ENCODE peak calls at places on chromosome 12, in four cellular contexts. H is K562, T is GM12878, O is HepG2. J is an unnamed sample.

GRCh38 chr12:53744130-53744441 is 7.7 kb downstream of the CISTR start:
- DNase-seq in H (no peak), T (no peak), O (no peak), J (no peak)

GRCh38 chr12:72264548-72265175 is 7.5 kb upstream of the TRHDE start:
- DNase-seq in H (peak; percentile 16), T (no peak), O (peak; percentile 19), J (peak; percentile 15)

GRCh38 chr12:16756833-16757552 is 151.0 kb upstream of the LMO3 start:
- DNase-seq in H (no peak), T (peak; percentile 3), O (no peak), J (no peak)

GRCh38 chr12:16609140-16609539 is 3.2 kb upstream of the LMO3 start:
- DNase-seq in H (no peak), T (no peak), O (no peak), J (no peak)

GRCh38 chr12:99870085-99870484 is 114.7 kb downstream of the ANKS1B start:
- DNase-seq in H (no peak), T (no peak), O (no peak), J (no peak)

GRCh38 chr12:32834122-32834521 is 62.5 kb downstream of the PKP2 start:
- DNase-seq in H (no peak), T (no peak), O (no peak), J (no peak)

GRCh38 chr12:13165578-13166120 is 30.9 kb upstream of the EMP1 start:
- DNase-seq in H (no peak), T (no peak), O (no peak), J (no peak)

GRCh38 chr12:63079791-63080395 is 71.1 kb downstream of the AVPR1A start:
- DNase-seq in H (no peak), T (no peak), O (no peak), J (no peak)

GRCh38 chr12:97681612-97682504 is 219.3 kb downstream of the RMST start:
- DNase-seq in H (no peak), T (peak; percentile 39), O (no peak), J (no peak)

GRCh38 chr12:44488180-44488579 is 387.9 kb downstream of the NELL2 start:
- DNase-seq in H (no peak), T (no peak), O (no peak), J (no peak)

GRCh38 chr12:2412305-2412643 is 359.5 kb downstream of the CACNA1C start:
- DNase-seq in H (peak; percentile 15), T (no peak), O (no peak), J (no peak)

GRCh38 chr12:47082963-47083621 is 3.3 kb upstream of the AMIGO2 start:
- DNase-seq in H (peak; percentile 20), T (no peak), O (no peak), J (no peak)

GRCh38 chr12:1787714-1788113 is 32.7 kb upstream of the LRTM2 start:
- DNase-seq in H (no peak), T (no peak), O (no peak), J (no peak)

GRCh38 chr12:20646239-20646827 is 48.8 kb upstream of the SLCO1C1 start:
- DNase-seq in H (no peak), T (no peak), O (peak; percentile 58), J (peak; percentile 38)

GRCh38 chr12:131167334-131167733 is 213.6 kb downstream of the ADGRD1 start:
- DNase-seq in H (no peak), T (no peak), O (no peak), J (no peak)

GRCh38 chr12:111448266-111448830 is 42.6 kb downstream of the SH2B3 start:
- DNase-seq in H (no peak), T (no peak), O (no peak), J (no peak)

GRCh38 chr12:56374726-56375597 is 12.3 kb upstream of the APOF start:
- DNase-seq in H (no peak), T (no peak), O (peak; percentile 62), J (no peak)

GRCh38 chr12:11731455-11731854 is 82.0 kb downstream of the ETV6 start:
- DNase-seq in H (no peak), T (no peak), O (no peak), J (no peak)

GRCh38 chr12:61821381-61821780 is 438.8 kb upstream of the USP15 start:
- DNase-seq in H (no peak), T (no peak), O (no peak), J (no peak)

GRCh38 chr12:46549527-46550265 is 177.1 kb upstream of the SLC38A2 start:
- DNase-seq in H (peak; percentile 40), T (no peak), O (no peak), J (no peak)

GRCh38 chr12:57514720-57515467 is 5.4 kb downstream of the DDIT3 start:
- DNase-seq in H (no peak), T (no peak), O (no peak), J (no peak)

GRCh38 chr12:40105265-40105514 is 691 bp downstream of the SLC2A13 start:
- DNase-seq in H (no peak), T (no peak), O (no peak), J (no peak)

GRCh38 chr12:128783129-128783574 is 40.6 kb downstream of the SLC15A4 start:
- DNase-seq in H (no peak), T (no peak), O (no peak), J (no peak)

GRCh38 chr12:716506-716905 is 35.9 kb upstream of the WNK1 start:
- DNase-seq in H (peak; percentile 70), T (no peak), O (no peak), J (no peak)

GRCh38 chr12:459430-460258 is at the start of gene B4GALNT3:
- DNase-seq in H (peak; percentile 65), T (no peak), O (no peak), J (peak; percentile 85)

GRCh38 chr12:8899835-8900234 is 14.5 kb upstream of the PHC1 start:
- DNase-seq in H (no peak), T (no peak), O (no peak), J (no peak)

GRCh38 chr12:39145175-39145999 is 240.0 kb upstream of the CPNE8 start:
- DNase-seq in H (no peak), T (no peak), O (no peak), J (no peak)

GRCh38 chr12:70983692-70984091 is 63.2 kb upstream of the PTPRR start:
- DNase-seq in H (no peak), T (no peak), O (no peak), J (no peak)

GRCh38 chr12:101078881-101079280 is 131.2 kb downstream of the SLC5A8 start:
- DNase-seq in H (no peak), T (no peak), O (no peak), J (no peak)

GRCh38 chr12:132279184-132279889 is 50.1 kb downstream of the GALNT9 start:
- DNase-seq in H (peak; percentile 59), T (no peak), O (peak; percentile 81), J (no peak)

GRCh38 chr12:40175045-40175444 is 49.8 kb upstream of the LRRK2 start:
- DNase-seq in H (no peak), T (no peak), O (no peak), J (no peak)

GRCh38 chr12:58833844-58834243 is 86.5 kb downstream of the LRIG3 start:
- DNase-seq in H (no peak), T (no peak), O (no peak), J (no peak)

GRCh38 chr12:75103822-75104221 is 105.8 kb downstream of the KCNC2 start:
- DNase-seq in H (no peak), T (no peak), O (no peak), J (no peak)

GRCh38 chr12:1553987-1554982 is 40.1 kb downstream of the FBXL14 start:
- DNase-seq in H (no peak), T (peak; percentile 94), O (no peak), J (no peak)

GRCh38 chr12:110846615-110847566 is at the start of gene CCDC63:
- DNase-seq in H (peak; percentile 61), T (no peak), O (peak; percentile 14), J (peak; percentile 27)

GRCh38 chr12:94263905-94264655 is 115.7 kb downstream of the PLXNC1 start:
- DNase-seq in H (no peak), T (no peak), O (no peak), J (no peak)

GRCh38 chr12:50197297-50197727 is 30.1 kb upstream of the CERS5 start:
- DNase-seq in H (no peak), T (no peak), O (no peak), J (no peak)
- TF ChIP-seq BHLHE40 in H (no peak), T (no peak), O (no peak), J (no peak)

DNA sequence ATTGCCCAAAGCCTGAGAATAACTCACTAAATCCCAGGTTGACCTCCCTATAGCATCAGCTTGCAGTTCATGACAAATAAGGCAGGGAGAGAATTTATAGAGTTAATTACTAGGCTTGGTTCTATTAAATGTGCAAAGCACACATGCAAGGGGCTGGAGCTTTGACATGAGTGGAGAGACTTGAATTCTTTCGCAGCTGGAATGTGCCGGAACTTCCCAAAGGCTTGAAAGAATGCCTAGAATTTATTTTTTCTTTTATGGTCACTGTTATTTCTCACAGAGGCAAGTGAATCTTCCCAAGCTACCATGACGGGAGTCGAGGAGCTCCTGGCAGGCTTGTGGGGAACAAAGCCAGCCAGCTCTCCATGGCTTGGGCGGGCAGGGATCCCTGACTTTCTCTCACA is 95.5 kb upstream of the USP44 start:
- DNase-seq in H (no peak), T (no peak), O (no peak), J (no peak)
- TF ChIP-seq SP1 in H (no peak), T (no peak), O (no peak), J (no peak)

DNA sequence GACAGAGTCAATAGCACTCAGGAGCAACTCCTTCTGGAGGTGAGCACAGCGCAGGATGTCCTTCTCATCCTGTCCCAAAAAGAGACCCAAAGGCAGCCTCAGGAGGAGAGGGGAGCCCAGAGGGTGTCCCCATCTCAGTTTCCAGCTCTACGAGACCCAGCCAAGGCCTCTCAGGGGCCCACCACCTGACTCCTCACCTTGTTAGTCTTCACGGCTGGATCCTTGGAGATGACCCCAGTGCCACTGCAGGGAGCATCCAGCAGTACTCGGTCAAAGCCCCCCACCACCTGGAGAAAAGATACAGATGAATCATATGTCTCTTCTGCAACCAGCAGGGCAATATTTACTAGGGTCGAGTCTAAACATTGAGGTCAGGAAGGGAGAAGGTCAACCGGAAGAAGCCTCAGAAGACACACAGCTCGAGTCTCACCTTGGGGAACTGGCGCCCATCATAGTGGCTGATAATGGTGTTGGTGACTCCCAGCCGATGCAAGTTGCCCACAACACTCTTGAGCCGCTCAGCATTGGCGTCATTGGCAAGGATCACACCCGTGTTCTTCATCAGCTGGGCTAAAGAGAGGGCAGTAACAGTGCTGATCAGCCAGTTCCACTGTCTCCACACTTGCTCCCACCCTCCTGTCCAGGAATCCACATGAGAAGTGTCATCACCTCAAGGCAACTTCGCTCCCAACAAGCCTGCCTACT is 4.8 kb upstream of the IFFO1 start:
- DNase-seq in H (no peak), T (no peak), O (no peak), J (no peak)
- TF ChIP-seq BHLHE40 in H (no peak), T (no peak), O (no peak), J (no peak)

DNA sequence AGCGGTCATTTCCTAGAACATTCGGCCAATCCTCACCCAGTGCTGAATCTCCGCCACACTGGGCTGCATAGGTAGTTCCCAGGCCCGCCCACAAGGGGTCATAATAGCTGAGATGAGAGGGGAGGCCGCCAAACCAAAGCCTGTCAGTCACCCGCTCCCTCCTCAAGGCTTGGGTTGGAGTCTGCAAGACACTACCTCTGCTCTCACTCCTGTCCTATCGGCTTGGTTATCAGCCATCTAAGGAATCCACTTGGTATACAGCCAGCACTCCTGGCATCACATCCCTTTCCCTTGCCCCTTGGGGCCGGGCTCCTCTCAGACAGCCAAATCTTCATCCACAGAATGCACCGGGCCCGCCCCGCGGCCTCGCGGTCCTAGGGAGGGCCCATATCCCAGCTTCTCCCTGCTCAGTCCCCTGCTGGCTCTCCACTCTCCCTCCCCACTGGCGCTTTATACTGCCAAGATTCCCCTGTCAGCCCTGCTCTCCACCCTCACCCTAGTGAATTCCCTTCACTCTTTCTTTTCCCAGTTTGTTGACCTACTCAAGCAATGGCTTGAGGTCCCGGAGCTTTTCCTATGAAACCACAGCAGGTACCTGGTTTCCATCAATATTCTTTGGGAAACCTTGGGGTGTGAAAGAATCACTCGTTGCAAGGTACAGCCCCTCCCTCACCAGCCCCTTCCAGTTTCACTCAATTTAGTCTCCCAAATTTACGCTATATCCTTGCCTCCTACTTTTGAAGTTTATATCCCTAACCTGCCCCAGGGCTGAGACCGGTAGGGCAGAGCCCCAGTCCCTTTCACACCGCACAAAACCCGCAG is 1.5 kb downstream of the IFFO1 start:
- DNase-seq in H (peak; percentile 79), T (no peak), O (peak; percentile 77), J (peak; percentile 80)
- TF ChIP-seq SP1 in H (no peak), T (no peak), O (no peak), J (no peak)

J was measured in HEK293T.